ENCODE peak calls at places on chromosomes 2 and 18, in four cellular contexts. U is skeletal muscle cell, G is K562, B is omental fat pad. H is an unnamed sample.

GRCh38 chr2:207048421-207048820 is 109.1 kb downstream of the CPO start:
- DNase-seq in U (peak), G (no peak), B (no peak), H (no peak)

GRCh38 chr2:164746713-164747112 is 94.9 kb downstream of the COBLL1 start:
- DNase-seq in U (no peak), G (no peak), B (no peak), H (no peak)

GRCh38 chr2:239930378-239930777 is 94.8 kb downstream of the NDUFA10 start:
- DNase-seq in U (no peak), G (no peak), B (no peak), H (no peak)

GRCh38 chr2:1227289-1227900 is 185.9 kb upstream of the TPO start:
- DNase-seq in U (no peak), G (no peak), B (no peak), H (no peak)

GRCh38 chr2:42764096-42764495 is at the start of gene OXER1:
- DNase-seq in U (no peak), G (no peak), B (no peak), H (no peak)

GRCh38 chr18:37538526-37539205 is 26.9 kb downstream of the CELF4 start:
- DNase-seq in U (no peak), G (no peak), B (no peak), H (no peak)

GRCh38 chr2:197363998-197364397 is 53.4 kb upstream of the ANKRD44 start:
- DNase-seq in U (no peak), G (no peak), B (no peak), H (no peak)

GRCh38 chr2:48356701-48357322 is 173.1 kb upstream of the STON1 start:
- DNase-seq in U (no peak), G (peak), B (no peak), H (no peak)

GRCh38 chr2:185475868-185476267 is 262.7 kb upstream of the FSIP2 start:
- DNase-seq in U (no peak), G (no peak), B (no peak), H (no peak)

GRCh38 chr2:55493220-55493619 is 26.3 kb upstream of the CFAP36 start:
- DNase-seq in U (no peak), G (no peak), B (no peak), H (no peak)

GRCh38 chr2:19649785-19650380 is 251.9 kb downstream of the TTC32 start:
- DNase-seq in U (peak), G (no peak), B (no peak), H (no peak)

GRCh38 chr2:52054824-52055223 is 1022.9 kb upstream of the NRXN1 start:
- DNase-seq in U (no peak), G (no peak), B (no peak), H (no peak)

GRCh38 chr2:209380278-209380677 is 43.6 kb upstream of the MAP2 start:
- DNase-seq in U (no peak), G (no peak), B (no peak), H (no peak)

GRCh38 chr2:22694856-22695255 is 690.1 kb upstream of the KLHL29 start:
- DNase-seq in U (no peak), G (no peak), B (no peak), H (no peak)

GRCh38 chr2:229922449-229923386 is at the start of gene FBXO36:
- DNase-seq in U (peak), G (peak), B (peak), H (peak)

GRCh38 chr18:58054041-58054733 is 10.2 kb downstream of the NEDD4L start:
- DNase-seq in U (no peak), G (peak), B (no peak), H (no peak)

GRCh38 chr2:24489942-24490673 is 946 bp upstream of the NCOA1 start:
- DNase-seq in U (no peak), G (peak), B (no peak), H (no peak)

GRCh38 chr2:48221846-48222516 is 308.0 kb upstream of the STON1 start:
- DNase-seq in U (no peak), G (no peak), B (no peak), H (no peak)

GRCh38 chr2:67792796-67793195 is 270.0 kb downstream of the C1D start:
- DNase-seq in U (no peak), G (no peak), B (no peak), H (no peak)

GRCh38 chr18:10143601-10144000 is 229.8 kb downstream of the VAPA start:
- DNase-seq in U (no peak), G (no peak), B (no peak), H (no peak)

GRCh38 chr2:143422681-143423080 is 293.5 kb downstream of the ARHGAP15 start:
- DNase-seq in U (no peak), G (no peak), B (no peak), H (no peak)

GRCh38 chr2:8550481-8550880 is 131.4 kb upstream of the ID2 start:
- DNase-seq in U (no peak), G (no peak), B (peak), H (no peak)

GRCh38 chr2:42928161-42928691 is 135.8 kb upstream of the HAAO start:
- DNase-seq in U (no peak), G (no peak), B (no peak), H (no peak)

GRCh38 chr2:64654993-64655666 is 1.4 kb upstream of the SERTAD2 start:
- DNase-seq in U (no peak), G (no peak), B (no peak), H (no peak)

GRCh38 chr2:42879116-42879705 is 86.8 kb upstream of the HAAO start:
- DNase-seq in U (no peak), G (no peak), B (peak), H (no peak)

GRCh38 chr2:129828829-129829228 is 150.6 kb upstream of the RAB6C start:
- DNase-seq in U (no peak), G (no peak), B (no peak), H (no peak)

GRCh38 chr2:100643459-100643858 is 80.7 kb downstream of the PDCL3 start:
- DNase-seq in U (no peak), G (no peak), B (no peak), H (no peak)

GRCh38 chr2:74052732-74053712 is 68.3 kb downstream of the TET3 start:
- DNase-seq in U (no peak), G (no peak), B (no peak), H (no peak)

GRCh38 chr2:58899692-58900091 is 658.6 kb upstream of the FANCL start:
- DNase-seq in U (no peak), G (no peak), B (no peak), H (no peak)

GRCh38 chr2:173343921-173344320 is 10.8 kb upstream of the CDCA7 start:
- DNase-seq in U (no peak), G (no peak), B (no peak), H (no peak)

GRCh38 chr2:185291035-185291647 is 447.5 kb upstream of the FSIP2 start:
- DNase-seq in U (peak), G (no peak), B (no peak), H (no peak)

GRCh38 chr18:11906926-11907874 is 917 bp downstream of the MPPE1 start:
- DNase-seq in U (no peak), G (no peak), B (no peak), H (no peak)

GRCh38 chr2:220219371-220219770 is 591.9 kb downstream of the SLC4A3 start:
- DNase-seq in U (no peak), G (no peak), B (no peak), H (no peak)

GRCh38 chr2:238866656-238867277 is 18.9 kb downstream of the TWIST2 start:
- DNase-seq in U (no peak), G (no peak), B (no peak), H (peak)

GRCh38 chr2:232129483-232129882 is 168.0 kb downstream of the DIS3L2 start:
- DNase-seq in U (no peak), G (no peak), B (no peak), H (no peak)